ENCODE peak calls at places on chromosomes 6 and 20, in eight cellular contexts. J is NB4; N is dorsolateral prefrontal cortex; X is mucosa of descending colon; F is astrocyte of the spinal cord; E is tibial nerve; K is body of pancreas; P is CD8-positive, alpha-beta T cell. Q is an unnamed sample.

GRCh38 chr20:8432435-8433148 is 300.5 kb downstream of the PLCB1 start:
- DNase-seq in P (no peak), F (no peak), E (no peak), X (no peak), J (no peak), N (no peak), K (no peak), Q (no peak)

GRCh38 chr20:10090588-10091166 is 55.9 kb downstream of the ANKEF1 start:
- DNase-seq in N (no peak), J (peak), K (peak), P (no peak), E (peak), X (peak), F (peak), Q (no peak)

GRCh38 chr20:62732356-62732755 is 23.7 kb downstream of the NTSR1 start:
- DNase-seq in P (no peak), K (no peak), N (no peak), J (peak), F (no peak), E (no peak), X (no peak), Q (peak)

GRCh38 chr6:41940759-41941279 is 789 bp downstream of the CCND3 start:
- DNase-seq in E (no peak), N (no peak), F (peak), K (peak), X (peak), P (no peak), J (peak), Q (no peak)

GRCh38 chr6:148837941-148838340 is 91.1 kb downstream of the UST start:
- DNase-seq in E (no peak), N (no peak), K (no peak), X (no peak), J (no peak), P (no peak), F (no peak), Q (no peak)

GRCh38 chr20:42308980-42309524 is 690.9 kb upstream of the CHD6 start:
- DNase-seq in K (no peak), J (no peak), F (no peak), E (no peak), N (no peak), P (no peak), X (no peak), Q (no peak)

GRCh38 chr6:160831751-160832150 is 129.7 kb downstream of the PLG start:
- DNase-seq in K (no peak), P (no peak), X (no peak), E (no peak), F (no peak), N (no peak), J (no peak), Q (no peak)

GRCh38 chr20:45340951-45341350 is 7.3 kb downstream of the SDC4 start:
- DNase-seq in N (no peak), K (no peak), F (no peak), X (no peak), P (no peak), J (no peak), E (no peak), Q (no peak)

GRCh38 chr6:6351626-6352025 is 31.2 kb upstream of the F13A1 start:
- DNase-seq in X (no peak), F (no peak), E (no peak), P (no peak), N (no peak), K (no peak), J (no peak), Q (no peak)

GRCh38 chr6:136640132-136640915 is 90.1 kb upstream of the MAP7 start:
- DNase-seq in N (no peak), E (no peak), K (no peak), J (peak), F (peak), X (no peak), P (no peak), Q (no peak)

GRCh38 chr6:41746068-41746467 is 1.1 kb downstream of the PGC start:
- DNase-seq in N (no peak), F (no peak), X (no peak), J (no peak), P (no peak), K (no peak), E (no peak), Q (no peak)

GRCh38 chr6:36977470-36977941 is 8.5 kb downstream of the MTCH1 start:
- DNase-seq in N (no peak), X (no peak), F (no peak), P (no peak), E (no peak), K (no peak), J (peak), Q (no peak)

GRCh38 chr6:132357120-132357519 is 44.2 kb downstream of the MOXD1 start:
- DNase-seq in X (no peak), N (no peak), P (no peak), K (no peak), J (no peak), F (peak), E (no peak), Q (no peak)

GRCh38 chr6:3353939-3354338 is 95.2 kb downstream of the PSMG4 start:
- DNase-seq in K (no peak), F (no peak), P (no peak), J (no peak), X (no peak), N (no peak), E (no peak), Q (no peak)

GRCh38 chr6:141169419-141169818 is 963.3 kb upstream of the GJE1 start:
- DNase-seq in N (no peak), F (peak), X (no peak), J (no peak), P (no peak), E (no peak), K (no peak), Q (no peak)

GRCh38 chr6:54173084-54173483 is 61.8 kb downstream of the MLIP start:
- DNase-seq in N (no peak), K (no peak), F (no peak), X (no peak), E (no peak), J (no peak), P (no peak), Q (no peak)

GRCh38 chr6:175680-176079 is 116.6 kb upstream of the DUSP22 start:
- DNase-seq in X (no peak), P (no peak), N (no peak), K (no peak), E (no peak), J (no peak), F (no peak), Q (no peak)

GRCh38 chr20:13930246-13930645 is 60.2 kb downstream of the SEL1L2 start:
- DNase-seq in X (no peak), N (no peak), J (peak), F (no peak), P (no peak), E (no peak), K (no peak), Q (no peak)

GRCh38 chr6:89251170-89251569 is 34.0 kb upstream of the GABRR1 start:
- DNase-seq in E (no peak), P (no peak), F (no peak), N (no peak), J (no peak), X (no peak), K (no peak), Q (no peak)

GRCh38 chr6:37061157-37061804 is 55.8 kb downstream of the FGD2 start:
- DNase-seq in J (no peak), K (peak), E (no peak), P (no peak), F (no peak), X (no peak), N (no peak), Q (no peak)

GRCh38 chr20:43926287-43926686 is 11.6 kb downstream of the TOX2 start:
- DNase-seq in E (no peak), X (no peak), J (no peak), P (no peak), K (no peak), F (no peak), N (no peak), Q (no peak)

GRCh38 chr6:52416629-52417151 is 3.5 kb upstream of the EFHC1 start:
- DNase-seq in J (peak), E (peak), X (no peak), F (peak), K (peak), P (no peak), N (no peak), Q (no peak)

GRCh38 chr20:25275813-25276532 is 28.1 kb downstream of the PYGB start:
- DNase-seq in P (no peak), N (no peak), K (peak), J (no peak), X (peak), F (no peak), E (no peak), Q (peak)

GRCh38 chr20:24102290-24102689 is 113.7 kb upstream of the GGTLC1 start:
- DNase-seq in N (no peak), F (no peak), X (no peak), K (no peak), J (peak), P (no peak), E (no peak), Q (no peak)

GRCh38 chr6:71245265-71246049 is 43.2 kb upstream of the OGFRL1 start:
- DNase-seq in X (no peak), N (no peak), P (no peak), K (no peak), J (no peak), E (no peak), F (no peak), Q (no peak)

GRCh38 chr20:63947638-63948456 is 8.4 kb downstream of the UCKL1 start:
- DNase-seq in P (no peak), X (peak), E (no peak), N (no peak), J (no peak), K (no peak), F (no peak), Q (no peak)

GRCh38 chr6:136244061-136244616 is 6.0 kb downstream of the MTFR2 start:
- DNase-seq in X (no peak), K (no peak), P (no peak), N (no peak), F (no peak), E (no peak), J (no peak), Q (no peak)

GRCh38 chr6:52513464-52513863 is 63.4 kb downstream of the TRAM2 start:
- DNase-seq in N (no peak), J (no peak), K (no peak), F (no peak), P (no peak), E (no peak), X (no peak), Q (no peak)

GRCh38 chr20:49964964-49965780 is 17.6 kb upstream of the SNAI1 start:
- DNase-seq in K (peak), P (no peak), F (peak), E (no peak), N (no peak), X (peak), J (peak), Q (peak)

GRCh38 chr6:134840086-134840485 is 109.8 kb downstream of the ALDH8A1 start:
- DNase-seq in F (no peak), K (no peak), N (no peak), X (no peak), P (no peak), J (no peak), E (no peak), Q (no peak)

GRCh38 chr6:132814716-132815570 is 574 bp downstream of the RPS12 start:
- DNase-seq in P (no peak), K (no peak), E (no peak), J (peak), X (no peak), N (no peak), F (no peak), Q (no peak)

GRCh38 chr6:63351995-63352586 is 32.3 kb upstream of the LGSN start:
- DNase-seq in J (peak), X (no peak), E (no peak), F (peak), N (no peak), P (no peak), K (no peak), Q (no peak)

GRCh38 chr20:51372176-51372803 is 170.2 kb downstream of the NFATC2 start:
- DNase-seq in J (peak), P (peak), N (peak), K (peak), E (peak), F (peak), X (peak), Q (no peak)

GRCh38 chr6:108168501-108168979 is 2.7 kb downstream of the NR2E1 start:
- DNase-seq in E (no peak), P (no peak), N (no peak), F (peak), K (peak), X (peak), J (peak), Q (no peak)

GRCh38 chr20:11851646-11852045 is 66.0 kb upstream of the BTBD3 start:
- DNase-seq in F (peak), K (no peak), J (no peak), E (no peak), N (no peak), P (no peak), X (no peak), Q (no peak)

GRCh38 chr6:15244605-15245360 is 1.1 kb upstream of the JARID2 start:
- DNase-seq in J (peak), F (peak), X (peak), P (peak), N (peak), K (peak), E (peak), Q (no peak)

GRCh38 chr6:136150961-136151360 is 99.2 kb downstream of the MTFR2 start:
- DNase-seq in P (no peak), N (no peak), K (no peak), X (no peak), F (no peak), E (no peak), J (no peak), Q (no peak)

GRCh38 chr6:125593746-125594145 is 155.7 kb upstream of the HEY2 start:
- DNase-seq in P (no peak), N (no peak), J (no peak), E (no peak), X (no peak), K (no peak), F (no peak), Q (no peak)

GRCh38 chr6:18753071-18753470 is 365.9 kb downstream of the RNF144B start:
- DNase-seq in P (no peak), K (no peak), N (no peak), X (no peak), F (no peak), E (no peak), J (no peak), Q (no peak)

GRCh38 chr6:45647341-45648138 is 269.8 kb upstream of the SUPT3H start:
- DNase-seq in K (no peak), E (no peak), F (no peak), X (no peak), N (no peak), J (peak), P (no peak), Q (no peak)

GRCh38 chr6:166771701-166772100 is 144.7 kb upstream of the RPS6KA2 start:
- DNase-seq in F (no peak), J (no peak), P (no peak), E (no peak), K (no peak), X (no peak), N (no peak), Q (no peak)

GRCh38 chr6:166772518-166772917 is 145.5 kb upstream of the RPS6KA2 start:
- DNase-seq in J (no peak), P (no peak), N (no peak), E (no peak), F (no peak), X (no peak), K (no peak), Q (no peak)

GRCh38 chr6:166768761-166769160 is 141.7 kb upstream of the RPS6KA2 start:
- DNase-seq in P (no peak), K (no peak), N (no peak), X (no peak), J (no peak), F (no peak), E (no peak), Q (no peak)

GRCh38 chr6:166769648-166770047 is 142.6 kb upstream of the RPS6KA2 start:
- DNase-seq in F (no peak), K (no peak), N (no peak), J (no peak), P (no peak), X (no peak), E (no peak), Q (no peak)

GRCh38 chr6:166770216-166771116 is 143.4 kb upstream of the RPS6KA2 start:
- DNase-seq in F (no peak), K (no peak), J (no peak), N (no peak), X (no peak), E (no peak), P (no peak), Q (no peak)
- TF ChIP-seq CTCF in F (peak), K (no peak), J (no peak), N (no peak), X (no peak), E (no peak), P (no peak), Q (no peak)

GRCh38 chr20:47038581-47039560 is 144.2 kb downstream of the EYA2 start:
- DNase-seq in P (no peak), X (no peak), K (peak), F (no peak), J (peak), E (no peak), N (no peak), Q (no peak)
- TF ChIP-seq CTCF in P (no peak), X (no peak), K (no peak), F (no peak), J (no peak), E (no peak), N (no peak), Q (no peak)

DNA sequence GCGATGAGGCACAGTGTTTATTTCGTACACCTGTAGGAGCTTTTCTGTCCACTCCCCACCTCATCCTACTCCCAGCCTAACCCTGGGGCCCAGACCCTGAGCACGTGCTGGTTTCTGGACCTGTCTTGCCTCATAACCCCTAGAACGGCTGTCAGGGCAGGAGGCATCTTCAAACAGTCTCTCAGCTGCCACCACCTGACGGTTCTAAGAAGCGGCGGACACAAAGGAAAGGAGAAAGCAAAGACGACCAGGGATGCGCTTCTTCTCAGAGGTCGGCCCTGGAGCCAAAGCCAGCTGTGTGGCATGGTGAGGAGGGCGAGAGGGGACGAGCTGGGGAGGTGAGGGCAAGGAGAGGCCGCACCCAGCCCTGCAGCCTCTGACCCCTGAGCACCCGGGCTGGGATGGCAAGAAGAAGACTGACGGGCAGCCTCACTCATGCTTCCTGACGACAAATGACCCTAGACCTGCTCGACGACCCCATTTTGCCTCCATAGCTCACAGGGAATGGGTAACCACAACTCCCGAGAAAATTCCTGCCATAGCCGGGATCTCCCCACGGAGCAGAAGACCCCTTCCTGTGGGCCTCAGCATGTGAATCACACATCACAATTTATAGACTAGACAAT is 62.1 kb downstream of the WDR27 start:
- DNase-seq in E (no peak), F (no peak), P (no peak), J (no peak), K (no peak), N (no peak), X (no peak), Q (no peak)
- TF ChIP-seq CTCF in E (no peak), F (no peak), P (no peak), J (no peak), K (no peak), N (no peak), X (no peak), Q (no peak)

DNA sequence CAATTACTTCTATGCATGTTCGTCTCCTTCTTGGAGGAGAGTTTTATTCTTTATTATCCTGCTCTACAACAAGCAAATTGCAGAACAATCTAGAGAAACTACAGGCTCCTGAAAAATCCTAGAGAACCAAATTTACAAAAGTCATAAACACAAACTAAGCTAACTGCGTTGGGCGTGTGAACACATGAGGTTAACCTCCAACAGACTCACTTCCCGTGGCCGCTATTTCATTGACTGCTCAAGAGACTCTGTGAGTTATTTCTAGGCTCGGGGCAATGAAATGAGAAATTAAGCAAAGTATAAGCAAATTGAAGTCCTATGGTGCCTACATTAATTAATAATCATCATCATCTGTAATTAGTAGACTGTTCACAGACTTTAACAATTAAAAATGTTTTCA is 100.1 kb downstream of the MBOAT1 start:
- DNase-seq in K (no peak), P (no peak), E (no peak), X (no peak), J (no peak), F (no peak), N (no peak), Q (no peak)
- TF ChIP-seq CTCF in K (no peak), P (no peak), E (no peak), X (no peak), J (no peak), F (no peak), N (no peak), Q (no peak)

GRCh38 chr20:38935285-38935684 is 9.1 kb downstream of the FAM83D start:
- DNase-seq in N (no peak), F (peak), X (no peak), P (no peak), J (peak), E (no peak), K (no peak), Q (no peak)
- TF ChIP-seq CTCF in N (peak), F (peak), X (no peak), P (no peak), J (no peak), E (no peak), K (no peak), Q (no peak)

GRCh38 chr6:122839906-122840305 is 50.8 kb downstream of the SMPDL3A start:
- DNase-seq in K (no peak), F (no peak), J (no peak), E (no peak), N (no peak), P (no peak), X (no peak), Q (no peak)

GRCh38 chr6:122839477-122839876 is 50.4 kb downstream of the SMPDL3A start:
- DNase-seq in F (peak), P (no peak), X (no peak), N (no peak), K (peak), J (peak), E (peak), Q (peak)

GRCh38 chr6:122833229-122833556 is 44.1 kb downstream of the SMPDL3A start:
- DNase-seq in X (no peak), N (peak), K (no peak), J (no peak), P (no peak), E (no peak), F (peak), Q (no peak)

GRCh38 chr6:122832515-122833228 is 43.6 kb downstream of the SMPDL3A start:
- DNase-seq in K (no peak), F (no peak), N (no peak), E (no peak), X (no peak), P (no peak), J (no peak), Q (no peak)

GRCh38 chr6:122838060-122838780 is 49.2 kb downstream of the SMPDL3A start:
- DNase-seq in J (no peak), P (no peak), K (peak), X (no peak), E (no peak), N (no peak), F (peak), Q (no peak)
- TF ChIP-seq CTCF in J (no peak), P (no peak), K (peak), X (peak), E (no peak), N (peak), F (peak), Q (peak)

GRCh38 chr6:165052561-165053500 is 256.6 kb downstream of the C6orf118 start:
- DNase-seq in K (no peak), F (no peak), P (no peak), X (no peak), E (no peak), J (no peak), N (no peak), Q (no peak)

GRCh38 chr6:165055231-165055630 is 254.2 kb downstream of the C6orf118 start:
- DNase-seq in P (no peak), N (no peak), J (peak), F (peak), E (no peak), K (no peak), X (no peak), Q (no peak)

GRCh38 chr6:165047952-165048351 is 261.5 kb downstream of the C6orf118 start:
- DNase-seq in F (no peak), K (no peak), X (no peak), E (no peak), P (no peak), J (no peak), N (no peak), Q (no peak)

GRCh38 chr6:165045631-165046030 is 263.8 kb downstream of the C6orf118 start:
- DNase-seq in F (no peak), K (no peak), N (no peak), J (no peak), X (no peak), P (no peak), E (no peak), Q (no peak)

GRCh38 chr6:165049362-165049761 is 260.0 kb downstream of the C6orf118 start:
- DNase-seq in N (no peak), X (no peak), E (peak), J (peak), F (no peak), P (no peak), K (no peak), Q (no peak)
- TF ChIP-seq CTCF in N (peak), X (no peak), E (peak), J (peak), F (peak), P (no peak), K (no peak), Q (peak)